ENCODE peak calls at places on chromosomes 11 and 22, in six cellular contexts. L is fibroblast of pulmonary artery, T is lower lobe of right lung, C is fibroblast of villous mesenchyme, G is body of pancreas, E is kidney. D is an unnamed sample.

GRCh38 chr11:119509969-119510401 is 87.0 kb upstream of the THY1 start:
- DNase-seq in L (peak; percentile 83), T (no peak), C (peak; percentile 48), G (peak; percentile 26), E (no peak), D (peak; percentile 97)

GRCh38 chr11:125512106-125512505 is 16.0 kb upstream of the FEZ1 start:
- DNase-seq in L (no peak), T (no peak), C (no peak), G (no peak), E (no peak), D (no peak)

GRCh38 chr11:113245216-113245615 is 69.2 kb upstream of the TTC12 start:
- DNase-seq in L (no peak), T (no peak), C (peak; percentile 19), G (no peak), E (no peak), D (no peak)

GRCh38 chr11:68122936-68123539 is 1.9 kb upstream of the CHKA start:
- DNase-seq in L (no peak), T (peak; percentile 66), C (peak; percentile 61), G (peak; percentile 79), E (no peak), D (no peak)

GRCh38 chr22:29269731-29270474 is 1.8 kb downstream of the EWSR1 start:
- DNase-seq in L (no peak), T (no peak), C (peak; percentile 30), G (no peak), E (no peak), D (peak; percentile 28)

GRCh38 chr11:35144811-35145210 is 5.8 kb downstream of the CD44 start:
- DNase-seq in L (peak; percentile 68), T (no peak), C (peak; percentile 65), G (no peak), E (no peak), D (peak; percentile 47)

GRCh38 chr11:118971646-118972045 is at the start of gene FOXR1:
- DNase-seq in L (no peak), T (no peak), C (no peak), G (no peak), E (no peak), D (no peak)

GRCh38 chr11:71446942-71447688 is 1.1 kb downstream of the DHCR7 start:
- DNase-seq in L (peak; percentile 86), T (no peak), C (peak; percentile 88), G (no peak), E (peak; percentile 60), D (peak; percentile 88)

GRCh38 chr11:61065955-61066638 is 36.2 kb upstream of the CD5 start:
- DNase-seq in L (no peak), T (no peak), C (no peak), G (no peak), E (no peak), D (no peak)

GRCh38 chr11:76313913-76314740 is 66.8 kb downstream of the THAP12 start:
- DNase-seq in L (peak; percentile 46), T (peak; percentile 34), C (no peak), G (no peak), E (peak; percentile 49), D (no peak)

GRCh38 chr11:43360361-43361032 is 1.8 kb downstream of the TTC17 start:
- DNase-seq in L (peak; percentile 41), T (no peak), C (peak; percentile 49), G (no peak), E (no peak), D (peak; percentile 51)

GRCh38 chr11:73171762-73172161 is 29.6 kb upstream of the FCHSD2 start:
- DNase-seq in L (no peak), T (no peak), C (no peak), G (no peak), E (no peak), D (peak; percentile 31)

GRCh38 chr11:1745701-1746320 is 4.6 kb downstream of the IFITM10 start:
- DNase-seq in L (no peak), T (no peak), C (no peak), G (peak; percentile 4), E (no peak), D (no peak)

GRCh38 chr11:1742869-1743586 is 7.4 kb downstream of the IFITM10 start:
- DNase-seq in L (no peak), T (no peak), C (no peak), G (no peak), E (no peak), D (no peak)

GRCh38 chr11:1744879-1745700 is 5.3 kb downstream of the IFITM10 start:
- DNase-seq in L (no peak), T (no peak), C (no peak), G (peak; percentile 50), E (peak; percentile 83), D (no peak)

GRCh38 chr11:1743587-1744136 is 6.7 kb downstream of the IFITM10 start:
- DNase-seq in L (no peak), T (no peak), C (no peak), G (no peak), E (no peak), D (no peak)

DNA sequence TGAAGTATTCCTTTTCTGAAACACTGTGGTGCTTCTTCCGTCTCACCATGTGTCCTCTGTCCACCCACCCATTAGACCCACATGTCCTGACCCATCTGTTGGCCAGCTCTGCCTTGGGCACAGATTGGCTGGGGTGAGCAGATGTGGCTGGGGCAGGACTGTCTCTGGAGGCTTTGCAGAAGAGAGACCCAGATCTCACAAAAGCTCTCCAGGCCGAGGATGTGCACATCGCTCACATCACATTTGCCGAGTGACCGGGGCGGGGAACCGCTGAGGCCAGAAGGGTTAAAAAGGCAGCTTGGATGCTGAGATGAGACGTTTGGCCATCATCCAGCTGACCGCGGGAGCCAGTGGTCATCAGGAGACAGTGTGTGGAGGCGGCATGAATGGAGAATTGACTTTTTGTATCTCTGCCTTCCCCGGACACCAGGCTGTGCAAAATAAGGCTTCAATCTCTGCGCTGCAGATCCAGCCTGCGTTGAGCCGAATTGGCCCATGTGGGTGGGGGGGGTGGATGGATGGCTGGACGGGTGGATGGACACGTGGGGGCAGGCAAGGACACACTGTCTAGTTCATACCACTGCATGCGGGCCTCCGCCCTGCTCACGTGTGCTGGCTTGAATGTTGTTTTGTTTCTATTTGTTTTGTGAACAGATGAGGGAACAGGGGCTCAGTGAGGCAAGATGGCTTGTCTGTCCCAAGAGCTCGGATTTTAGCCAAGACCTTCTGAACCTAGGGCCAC is 6.1 kb downstream of the IFITM10 start:
- DNase-seq in L (no peak), T (no peak), C (peak; percentile 27), G (no peak), E (peak; percentile 75), D (peak; percentile 54)
- TF ChIP-seq CTCF in L (no peak), T (no peak), C (no peak), G (no peak), E (no peak), D (no peak)

DNA sequence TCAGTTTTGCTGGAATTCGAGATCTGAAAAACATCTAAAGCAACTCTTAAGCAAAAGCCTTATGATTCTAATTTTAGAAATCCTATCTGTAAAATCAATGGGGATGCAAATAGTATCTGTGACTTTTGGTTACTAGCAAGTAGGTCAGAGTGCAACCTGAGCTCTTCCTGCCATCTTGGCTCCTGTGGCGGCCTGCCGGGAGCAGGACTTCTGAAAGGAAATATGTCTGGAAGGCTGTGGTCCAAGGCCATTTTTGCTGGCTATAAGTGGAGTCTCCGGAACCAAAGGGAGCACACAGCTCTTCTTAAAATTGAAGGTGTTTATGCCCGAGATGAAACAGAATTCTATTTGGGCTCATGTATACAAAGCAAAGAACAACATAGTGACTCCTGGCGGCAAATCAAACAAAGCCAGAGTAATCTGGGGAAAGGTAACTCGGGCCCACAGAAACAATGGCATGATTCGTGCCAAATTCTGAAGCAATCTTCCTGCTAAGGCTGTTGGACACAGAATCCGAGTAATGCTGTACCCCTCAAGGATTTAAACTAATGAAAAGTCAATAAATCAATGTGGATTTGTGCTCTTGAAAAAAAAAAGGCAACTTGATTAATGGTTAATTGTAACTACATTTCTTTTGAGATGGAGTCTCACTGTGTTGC is 1.7 kb downstream of the SAMM50 start:
- DNase-seq in L (peak; percentile 65), T (no peak), C (no peak), G (no peak), E (no peak), D (no peak)
- H3K4me3 ChIP-seq in L (peak overlapping the region; percentile 93), T (no peak overlapping the region), C (peak overlapping the region; percentile 94), G (no peak overlapping the region), E (peak overlapping the region; percentile 84), D (no peak overlapping the region)

DNA sequence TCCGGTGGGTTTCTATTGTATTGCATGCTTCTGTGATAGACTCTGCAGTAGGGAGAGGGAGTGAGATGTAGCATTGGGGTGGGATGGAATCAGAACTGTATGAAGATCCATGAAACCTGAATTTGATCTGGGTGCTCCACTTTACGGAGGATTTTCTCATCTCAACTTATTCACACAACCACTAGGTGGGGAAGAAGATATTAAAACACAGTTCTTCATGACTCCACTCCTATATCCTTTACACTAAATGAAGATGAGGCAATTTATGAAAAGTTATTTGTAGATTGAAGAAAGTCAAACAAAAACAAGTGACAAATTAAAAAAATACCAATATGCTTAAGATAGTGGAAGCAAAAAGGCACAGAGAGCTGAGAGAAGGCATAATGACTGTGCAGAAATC is 92.6 kb upstream of the PDGFD start:
- DNase-seq in L (peak; percentile 49), T (no peak), C (no peak), G (no peak), E (no peak), D (peak; percentile 6)
- TF ChIP-seq CTCF in L (peak; percentile 48), T (no peak), C (no peak), G (peak; percentile 17), E (no peak), D (peak; percentile 6)

DNA sequence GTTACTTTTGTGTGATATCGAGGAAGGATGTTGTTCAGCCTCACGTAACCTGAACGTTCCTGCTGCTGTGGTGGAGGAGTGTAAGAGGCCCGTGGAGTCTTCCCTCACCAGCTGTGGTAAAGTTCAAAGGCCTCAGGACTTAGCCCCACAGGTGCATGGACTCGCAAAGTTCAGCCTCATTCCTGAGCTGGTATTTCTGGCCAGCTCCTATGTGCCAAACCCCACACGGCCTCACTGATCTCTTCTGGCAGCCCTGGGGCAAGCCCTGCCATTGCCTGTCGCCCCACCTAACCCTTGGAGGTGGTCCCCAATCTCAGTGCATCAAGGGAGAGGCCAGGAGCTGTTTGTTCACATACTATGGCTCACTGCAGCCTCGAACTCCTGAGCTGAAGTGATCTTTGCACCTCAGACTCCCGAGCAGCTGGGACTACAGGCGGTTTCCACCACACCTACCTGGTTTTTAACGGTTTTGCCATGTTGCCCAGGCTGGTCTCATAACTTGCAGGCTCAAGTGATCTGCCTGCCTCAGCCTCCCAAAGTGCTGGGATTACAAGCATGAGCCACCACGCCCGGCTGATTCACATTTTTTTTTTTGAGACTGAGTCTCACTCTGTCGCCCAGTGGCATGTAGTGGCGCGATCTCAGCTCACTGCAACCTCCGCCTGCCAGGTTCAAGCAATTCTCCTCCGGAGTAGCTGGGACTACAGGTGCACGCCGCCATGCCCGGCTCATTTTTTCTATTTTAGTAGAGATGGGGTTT is 2.2 kb downstream of the PHRF1 start:
- DNase-seq in L (no peak), T (no peak), C (no peak), G (no peak), E (no peak), D (no peak)
- H3K4me3 ChIP-seq in L (peak overlapping the region; percentile 91), T (no peak overlapping the region), C (peak overlapping the region; percentile 75), G (no peak overlapping the region), E (peak overlapping the region; percentile 87), D (peak overlapping the region; percentile 92)